ENCODE peak calls at places on chromosomes 12 and 14, in ten cellular contexts. J is adrenal gland; H is cardiac muscle cell; Y is SK-N-SH; Q is fibroblast of lung; K is CD8-positive, alpha-beta memory T cell; T is right cardiac atrium; E is pancreas; I is A549; C is upper lobe of right lung. S is an unnamed sample. For H3K4me1, the result is how much of the 10 kb centered on the place peaks cover.

GRCh38 chr14:51822499-51822898 is 37.9 kb upstream of the GNG2 start:
- DNase-seq in J (no peak), H (no peak), Y (no peak), Q (peak), K (no peak), T (no peak), E (no peak), I (no peak), C (no peak), S (no peak)

GRCh38 chr12:50934371-50934851 is 17.9 kb upstream of the HIGD1C start:
- DNase-seq in J (no peak), H (peak), Y (no peak), Q (peak), K (no peak), T (no peak), E (no peak), I (no peak), C (no peak), S (no peak)

GRCh38 chr14:90820958-90821357 is 4.7 kb upstream of the TTC7B start:
- DNase-seq in J (no peak), H (peak), Y (no peak), Q (no peak), K (peak), T (no peak), E (no peak), I (no peak), C (no peak), S (no peak)

GRCh38 chr12:47712171-47712570 is 6.3 kb upstream of the RPAP3 start:
- DNase-seq in J (no peak), H (no peak), Y (no peak), Q (no peak), K (no peak), T (no peak), E (no peak), I (no peak), C (no peak), S (no peak)

GRCh38 chr12:117148642-117149041 is 41.6 kb downstream of the FBXO21 start:
- DNase-seq in J (no peak), H (no peak), Y (no peak), Q (no peak), K (no peak), T (no peak), E (no peak), I (no peak), C (no peak), S (no peak)

GRCh38 chr14:75832621-75833297 is 149.0 kb downstream of the TGFB3 start:
- DNase-seq in J (no peak), H (peak), Y (no peak), Q (peak), K (no peak), T (no peak), E (no peak), I (no peak), C (no peak), S (no peak)

GRCh38 chr12:52004042-52004648 is 2.6 kb upstream of the TAMALIN start:
- DNase-seq in J (peak), H (peak), Y (peak), Q (peak), K (no peak), T (no peak), E (peak), I (peak), C (no peak), S (peak)

GRCh38 chr12:14454098-14454907 is 88.8 kb downstream of the ATF7IP start:
- DNase-seq in J (no peak), H (peak), Y (peak), Q (peak), K (peak), T (no peak), E (no peak), I (peak), C (no peak), S (peak)

GRCh38 chr14:28294834-28295440 is 471.6 kb upstream of the FOXG1 start:
- DNase-seq in J (no peak), H (peak), Y (peak), Q (peak), K (no peak), T (no peak), E (no peak), I (no peak), C (no peak), S (no peak)

GRCh38 chr14:78950654-78951053 is 780.5 kb downstream of the NRXN3 start:
- DNase-seq in J (no peak), H (peak), Y (no peak), Q (no peak), K (no peak), T (no peak), E (no peak), I (no peak), C (no peak), S (no peak)

GRCh38 chr12:80293759-80294158 is 150.3 kb upstream of the PTPRQ start:
- DNase-seq in J (no peak), H (no peak), Y (no peak), Q (no peak), K (no peak), T (no peak), E (no peak), I (no peak), C (no peak), S (no peak)

GRCh38 chr12:52769946-52770345 is 7.2 kb downstream of the KRT76 start:
- DNase-seq in J (no peak), H (no peak), Y (no peak), Q (no peak), K (no peak), T (no peak), E (no peak), I (no peak), C (no peak), S (no peak)

GRCh38 chr12:48175613-48176416 is 7.6 kb upstream of the CCDC184 start:
- DNase-seq in J (no peak), H (no peak), Y (no peak), Q (peak), K (no peak), T (no peak), E (no peak), I (no peak), C (no peak), S (no peak)

GRCh38 chr14:85428926-85429325 is 101.0 kb upstream of the FLRT2 start:
- DNase-seq in J (no peak), H (no peak), Y (no peak), Q (no peak), K (no peak), T (no peak), E (no peak), I (no peak), C (no peak), S (no peak)

GRCh38 chr14:45135181-45135580 is 549 bp upstream of the FANCM start:
- DNase-seq in J (no peak), H (peak), Y (no peak), Q (peak), K (no peak), T (no peak), E (no peak), I (no peak), C (no peak), S (no peak)

GRCh38 chr12:84912191-84913142 is at the start of gene SLC6A15:
- DNase-seq in J (peak), H (peak), Y (peak), Q (peak), K (no peak), T (peak), E (peak), I (peak), C (peak), S (no peak)

DNA sequence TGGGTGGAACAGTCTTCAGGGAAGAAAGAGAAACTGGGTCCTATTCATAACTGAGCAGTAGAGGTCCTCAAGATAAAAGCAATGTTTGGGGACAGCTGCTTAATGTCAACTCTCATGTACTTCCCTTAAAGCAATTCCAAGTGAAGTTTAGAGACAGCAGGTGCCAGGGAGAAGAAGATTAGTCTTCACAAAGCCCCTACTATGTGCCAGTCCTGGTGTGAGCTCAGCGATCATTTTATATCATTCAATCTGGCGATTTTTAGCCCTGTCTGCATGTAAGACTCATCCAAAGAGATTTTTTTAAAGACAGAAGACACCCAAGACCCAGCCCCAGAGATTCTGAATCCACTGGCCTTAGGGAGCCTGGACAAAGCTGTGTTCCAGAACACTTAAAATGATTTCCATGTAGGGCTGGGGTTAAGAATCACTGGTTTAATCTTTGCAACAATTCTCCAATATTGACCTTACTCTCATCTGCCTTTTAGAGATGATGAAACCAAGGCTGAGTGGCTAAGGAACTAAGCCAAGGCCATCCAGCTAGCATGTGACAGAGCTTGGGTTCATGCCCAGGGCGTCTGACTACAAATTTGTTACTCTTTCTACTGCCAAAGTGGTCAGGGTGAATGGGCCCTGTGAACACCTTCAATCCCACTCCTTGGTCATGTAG is 404.5 kb upstream of the TBX3 start:
- DNase-seq in J (peak), H (no peak), Y (no peak), Q (no peak), K (no peak), T (peak), E (no peak), I (no peak), C (peak), S (no peak)
- H3K4me3 ChIP-seq in J (no peak), H (no peak), Y (no peak), Q (no peak), K (no peak), T (no peak), E (no peak), I (no peak), C (no peak), S (no peak)

GRCh38 chr14:73740921-73741326 is 26.7 kb upstream of the PNMA1 start:
- DNase-seq in J (no peak), H (peak), Y (peak), Q (peak), K (no peak), T (peak), E (no peak), I (no peak), C (peak), S (peak)

GRCh38 chr14:73742520-73743238 is 28.5 kb upstream of the PNMA1 start:
- DNase-seq in J (no peak), H (no peak), Y (no peak), Q (no peak), K (no peak), T (no peak), E (no peak), I (no peak), C (no peak), S (no peak)

GRCh38 chr14:73743431-73743931 is 29.3 kb upstream of the PNMA1 start:
- DNase-seq in J (no peak), H (peak), Y (no peak), Q (no peak), K (peak), T (peak), E (no peak), I (no peak), C (no peak), S (no peak)

GRCh38 chr14:73741386-73741875 is 27.2 kb upstream of the PNMA1 start:
- DNase-seq in J (no peak), H (peak), Y (peak), Q (peak), K (peak), T (peak), E (no peak), I (no peak), C (peak), S (peak)

DNA sequence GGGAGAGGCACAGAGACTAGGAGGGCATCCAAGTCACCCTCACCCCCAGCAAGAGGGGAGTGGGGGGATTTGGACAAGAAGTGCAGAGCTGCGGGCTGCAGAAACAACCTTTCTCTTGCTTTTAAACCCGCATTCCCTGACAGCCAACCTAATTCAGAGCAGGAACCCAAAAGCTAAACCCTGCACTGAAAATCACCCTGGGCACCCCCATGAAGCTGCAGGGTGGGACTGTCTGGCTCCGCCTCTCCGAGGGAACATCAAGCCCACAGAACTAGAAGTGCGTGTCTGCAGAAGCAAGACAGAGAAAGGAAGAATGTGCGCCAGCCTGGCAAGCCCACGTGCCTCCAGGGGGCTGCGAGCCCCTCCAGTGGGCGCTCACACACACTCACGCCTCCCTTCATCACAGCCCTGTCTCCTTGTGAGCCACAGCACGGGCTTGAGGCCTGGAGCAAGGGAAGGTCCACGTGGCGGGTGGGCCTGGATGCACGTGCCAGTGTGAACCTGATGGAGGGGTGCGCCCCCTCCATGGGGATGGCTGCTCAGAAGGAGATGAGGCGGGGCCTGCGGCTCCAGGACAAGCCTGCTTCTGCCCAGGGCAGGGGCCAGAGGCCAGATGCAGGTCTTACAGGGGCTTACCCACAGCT is 27.8 kb upstream of the PNMA1 start:
- DNase-seq in J (no peak), H (no peak), Y (peak), Q (no peak), K (peak), T (peak), E (no peak), I (no peak), C (no peak), S (no peak)
- H3K4me1 ChIP-seq in J (half or more), H (under half), Y (under half), Q (half or more), K (half or more), T (half or more), E (half or more), I (half or more), C (half or more), S (half or more)

GRCh38 chr12:569091-569676 is 94.1 kb downstream of the NINJ2 start:
- DNase-seq in J (no peak), H (no peak), Y (no peak), Q (no peak), K (no peak), T (no peak), E (no peak), I (no peak), C (no peak), S (no peak)
- H3K4me3 ChIP-seq in J (no peak), H (no peak), Y (no peak), Q (peak), K (peak), T (no peak), E (no peak), I (peak), C (no peak), S (peak)

DNA sequence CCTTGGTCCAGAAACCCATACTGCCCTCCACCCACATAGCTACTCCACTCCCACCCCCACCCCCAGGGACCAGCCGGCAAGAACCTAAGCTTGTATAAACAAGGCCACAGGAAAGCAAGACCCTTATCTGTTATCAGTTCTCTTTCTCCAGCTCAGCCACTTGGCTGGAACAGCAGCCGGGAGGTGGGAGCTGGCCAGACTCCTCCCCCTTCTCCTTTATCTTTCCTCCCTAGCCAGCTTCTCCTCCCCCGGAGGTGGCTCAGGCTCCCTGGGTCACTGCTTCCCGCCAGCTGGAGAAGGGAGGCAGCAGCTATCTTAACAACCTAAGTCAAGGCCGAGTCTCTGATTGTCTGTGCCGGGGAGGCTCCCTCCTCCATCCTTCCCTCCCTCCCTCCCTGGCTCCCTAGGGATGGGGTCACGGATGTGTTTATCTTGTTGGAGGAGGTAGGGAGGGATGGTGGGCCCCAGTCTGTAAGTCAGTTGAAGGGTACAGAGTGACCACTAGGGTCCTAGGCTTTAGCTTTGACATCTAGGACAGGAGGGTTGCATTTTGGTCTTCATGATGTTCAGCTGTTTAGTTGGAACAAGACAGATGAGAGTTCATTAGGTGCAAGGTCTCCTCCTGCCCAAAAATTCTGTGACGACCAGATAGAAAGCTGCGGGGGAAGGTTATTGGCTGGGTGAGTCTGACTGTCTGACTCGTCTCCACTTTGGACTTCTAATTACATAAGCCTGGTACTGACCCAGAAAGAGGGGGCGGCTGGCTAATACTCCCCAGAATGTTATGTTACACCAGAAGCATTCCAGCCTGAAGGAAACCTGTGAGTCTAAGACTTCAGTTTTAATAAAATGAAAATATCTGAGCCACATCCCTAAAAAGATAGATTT is 29.7 kb downstream of the ZFP36L1 start:
- DNase-seq in J (peak), H (peak), Y (peak), Q (no peak), K (no peak), T (peak), E (peak), I (no peak), C (peak), S (peak)
- H3K4me1 ChIP-seq in J (under half), H (half or more), Y (under half), Q (under half), K (under half), T (under half), E (under half), I (under half), C (under half), S (under half)

DNA sequence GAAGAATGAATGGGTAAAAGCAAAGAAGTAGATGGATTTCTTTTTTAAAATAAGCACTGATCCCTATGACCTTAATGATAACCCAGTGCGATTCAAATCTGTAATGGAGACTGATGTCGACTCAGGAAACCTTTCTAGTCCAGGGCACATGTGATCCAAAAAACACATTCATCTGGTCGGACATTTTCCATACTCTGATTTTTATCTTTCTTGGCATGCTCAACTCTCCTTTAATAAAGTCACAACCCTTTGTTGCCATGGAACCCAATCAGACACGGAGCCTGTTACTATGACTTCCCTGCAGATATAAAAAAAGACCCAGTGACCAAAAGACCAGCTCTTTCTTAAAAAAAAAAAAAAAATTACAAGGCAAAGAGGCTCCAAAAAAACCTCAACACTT is 27.9 kb downstream of the TMCC3 start:
- DNase-seq in J (peak), H (peak), Y (peak), Q (no peak), K (no peak), T (no peak), E (no peak), I (no peak), C (no peak), S (no peak)
- H3K4me3 ChIP-seq in J (no peak), H (no peak), Y (no peak), Q (no peak), K (peak), T (no peak), E (no peak), I (no peak), C (no peak), S (no peak)

GRCh38 chr14:68374682-68375081 is 418.2 kb downstream of the ZFP36L1 start:
- DNase-seq in J (no peak), H (no peak), Y (peak), Q (no peak), K (no peak), T (no peak), E (no peak), I (no peak), C (no peak), S (no peak)
- H3K4me1 ChIP-seq in J (under half), H (under half), Y (under half), Q (under half), K (under half), T (under half), E (under half), I (under half), C (under half), S (under half)

GRCh38 chr12:106305376-106305775 is 2.8 kb downstream of the TCP11L2 start:
- DNase-seq in J (no peak), H (peak), Y (no peak), Q (no peak), K (no peak), T (no peak), E (no peak), I (no peak), C (no peak), S (no peak)

GRCh38 chr12:106303202-106303820 is 778 bp downstream of the TCP11L2 start:
- DNase-seq in J (peak), H (peak), Y (peak), Q (peak), K (peak), T (peak), E (peak), I (peak), C (peak), S (peak)

GRCh38 chr12:106302401-106303201 is at the start of gene TCP11L2:
- DNase-seq in J (peak), H (peak), Y (peak), Q (peak), K (peak), T (peak), E (peak), I (peak), C (peak), S (peak)

GRCh38 chr12:106304797-106305196 is 2.3 kb downstream of the TCP11L2 start:
- DNase-seq in J (no peak), H (no peak), Y (no peak), Q (no peak), K (no peak), T (no peak), E (no peak), I (no peak), C (no peak), S (no peak)

DNA sequence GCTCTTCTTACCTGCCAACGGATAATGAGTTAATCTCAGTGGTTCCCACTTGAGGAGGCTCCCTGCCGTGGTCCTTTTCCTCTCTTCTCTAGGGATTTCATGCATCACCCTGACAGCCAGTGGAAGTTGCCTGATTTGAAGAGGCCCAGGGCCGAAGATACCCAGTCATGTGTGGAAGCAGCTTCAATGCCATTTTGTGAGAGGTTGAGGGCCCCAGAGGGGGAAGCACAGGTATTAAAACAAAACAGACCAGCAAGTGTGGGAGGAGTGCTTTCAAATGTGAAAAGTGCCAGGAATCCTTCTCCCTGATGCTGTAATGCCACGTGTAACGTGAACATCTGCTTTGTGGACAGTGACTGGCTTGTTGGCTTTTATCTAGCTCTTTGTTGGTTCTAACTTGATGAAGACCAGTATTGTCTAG is 1.5 kb downstream of the TCP11L2 start:
- DNase-seq in J (no peak), H (peak), Y (no peak), Q (no peak), K (no peak), T (no peak), E (no peak), I (no peak), C (no peak), S (no peak)
- H3K4me3 ChIP-seq in J (no peak), H (peak), Y (peak), Q (peak), K (peak), T (peak), E (no peak), I (no peak), C (peak), S (no peak)

GRCh38 chr14:68974759-68975347 is 4.2 kb downstream of the ACTN1 start:
- DNase-seq in J (no peak), H (no peak), Y (no peak), Q (no peak), K (no peak), T (no peak), E (peak), I (no peak), C (no peak), S (no peak)
- H3K4me1 ChIP-seq in J (under half), H (under half), Y (under half), Q (under half), K (under half), T (under half), E (under half), I (half or more), C (under half), S (under half)